ENCODE peak calls at places on chromosome 16, in eight cellular contexts. R is NCI-H1092, B is GOT3, F is ecto neural progenitor cell, T is C1 segment of cervical spinal cord, I is NCI-H187, K is cortex of kidney, J is GM04504. N is an unnamed sample.

GRCh38 chr16:81457326-81458133 is 12.9 kb downstream of the CMIP start:
- DNase-seq in R (no peak), B (no peak), F (no peak), T (no peak), I (no peak), K (no peak), J (peak), N (no peak)

GRCh38 chr16:70696952-70697600 is 11.2 kb upstream of the MTSS2 start:
- DNase-seq in R (no peak), B (no peak), F (no peak), T (no peak), I (no peak), K (no peak), J (no peak), N (no peak)

GRCh38 chr16:28063047-28063521 is 430 bp downstream of the GSG1L start:
- DNase-seq in R (no peak), B (no peak), F (peak), T (no peak), I (no peak), K (no peak), J (no peak), N (no peak)

GRCh38 chr16:69123894-69124293 is 8.5 kb downstream of the CHTF8 start:
- DNase-seq in R (peak), B (no peak), F (peak), T (no peak), I (no peak), K (no peak), J (no peak), N (no peak)

GRCh38 chr16:56667581-56668571 is at the start of gene MT1G:
- DNase-seq in R (no peak), B (no peak), F (no peak), T (no peak), I (no peak), K (no peak), J (no peak), N (no peak)

GRCh38 chr16:2190659-2191445 is 5.6 kb downstream of the CASKIN1 start:
- DNase-seq in R (no peak), B (no peak), F (no peak), T (no peak), I (no peak), K (no peak), J (no peak), N (no peak)

GRCh38 chr16:67235816-67236547 is 9.1 kb downstream of the TMEM208 start:
- DNase-seq in R (no peak), B (peak), F (no peak), T (no peak), I (no peak), K (no peak), J (no peak), N (no peak)

GRCh38 chr16:89484088-89484501 is 6.3 kb downstream of the ANKRD11 start:
- DNase-seq in R (no peak), B (no peak), F (no peak), T (no peak), I (no peak), K (no peak), J (no peak), N (no peak)

GRCh38 chr16:87144232-87144631 is 173.0 kb downstream of the C16orf95 start:
- DNase-seq in R (no peak), B (no peak), F (no peak), T (no peak), I (no peak), K (no peak), J (no peak), N (no peak)

GRCh38 chr16:11670171-11671131 is 2.2 kb downstream of the SNN start:
- DNase-seq in R (no peak), B (no peak), F (no peak), T (no peak), I (no peak), K (no peak), J (no peak), N (no peak)

GRCh38 chr16:81553814-81554675 is 109.4 kb downstream of the CMIP start:
- DNase-seq in R (no peak), B (no peak), F (no peak), T (no peak), I (no peak), K (no peak), J (no peak), N (no peak)

GRCh38 chr16:30032083-30032819 is 1.2 kb upstream of the TLCD3B start:
- DNase-seq in R (peak), B (peak), F (peak), T (peak), I (peak), K (no peak), J (no peak), N (peak)

GRCh38 chr16:69520800-69521602 is 44.8 kb upstream of the NFAT5 start:
- DNase-seq in R (no peak), B (no peak), F (no peak), T (no peak), I (no peak), K (no peak), J (no peak), N (no peak)

GRCh38 chr16:58077796-58078195 is 51.4 kb downstream of the CFAP20 start:
- DNase-seq in R (no peak), B (no peak), F (no peak), T (no peak), I (no peak), K (no peak), J (no peak), N (no peak)

GRCh38 chr16:30998852-30999761 is 11.3 kb downstream of the STX1B start:
- DNase-seq in R (no peak), B (no peak), F (no peak), T (no peak), I (no peak), K (no peak), J (no peak), N (no peak)

GRCh38 chr16:23254338-23254737 is 47.8 kb upstream of the SCNN1B start:
- DNase-seq in R (no peak), B (no peak), F (no peak), T (no peak), I (no peak), K (no peak), J (peak), N (no peak)

N was measured in DMS79.